ENCODE peak calls at places on chromosome 7, in five cellular contexts. E is NB4, R is breast epithelium, I is stomach, K is AG04449. A is an unnamed sample.

GRCh38 chr7:130272456-130273080 is 5.9 kb downstream of the CPA2 start:
- DNase-seq in E (peak), I (no peak), R (no peak), K (no peak), A (no peak)

GRCh38 chr7:107471292-107472070 is 1.6 kb downstream of the GPR22 start:
- DNase-seq in I (no peak), R (no peak), K (no peak), E (no peak), A (no peak)

GRCh38 chr7:45176886-45177731 is 19.5 kb downstream of the RAMP3 start:
- DNase-seq in R (no peak), I (no peak), K (no peak), E (no peak), A (no peak)

GRCh38 chr7:128017880-128018845 is 13.1 kb downstream of the LRRC4 start:
- DNase-seq in K (no peak), E (no peak), I (peak), R (no peak), A (no peak)

GRCh38 chr7:1103009-1103788 is 15.3 kb downstream of the GPER1 start:
- DNase-seq in R (no peak), I (no peak), E (no peak), K (no peak), A (no peak)

GRCh38 chr7:21923663-21924062 is 22.0 kb downstream of the CDCA7L start:
- DNase-seq in K (no peak), R (no peak), I (no peak), E (no peak), A (no peak)

GRCh38 chr7:128204455-128204854 is 36.6 kb upstream of the LEP start:
- DNase-seq in I (no peak), E (no peak), R (no peak), K (no peak), A (no peak)

GRCh38 chr7:149690688-149691446 is 82.5 kb downstream of the ZNF467 start:
- DNase-seq in I (no peak), E (peak), K (peak), R (peak), A (no peak)

GRCh38 chr7:911791-912480 is 35.6 kb downstream of the GET4 start:
- DNase-seq in R (no peak), K (no peak), E (no peak), I (no peak), A (no peak)

GRCh38 chr7:47371733-47372368 is 210.1 kb downstream of the TNS3 start:
- DNase-seq in K (no peak), E (no peak), R (peak), I (peak), A (no peak)

GRCh38 chr7:131007439-131008330 is 273.7 kb upstream of the KLF14 start:
- DNase-seq in I (peak), E (peak), R (peak), K (no peak), A (no peak)

GRCh38 chr7:132307465-132307864 is 268.8 kb downstream of the PLXNA4 start:
- DNase-seq in K (no peak), I (no peak), E (no peak), R (no peak), A (no peak)

GRCh38 chr7:45648671-45648995 is 74.5 kb downstream of the ADCY1 start:
- DNase-seq in E (no peak), R (no peak), I (no peak), K (no peak), A (no peak)

GRCh38 chr7:64893401-64893800 is 9.7 kb upstream of the ZNF273 start:
- DNase-seq in E (no peak), R (no peak), K (no peak), I (no peak), A (no peak)

GRCh38 chr7:20602306-20602705 is 13.2 kb upstream of the ABCB5 start:
- DNase-seq in R (no peak), E (no peak), I (no peak), K (no peak), A (no peak)

GRCh38 chr7:2438181-2438580 is 34.8 kb downstream of the CHST12 start:
- DNase-seq in E (no peak), K (no peak), R (no peak), I (no peak), A (no peak)

GRCh38 chr7:30459591-30460245 is 18.9 kb downstream of the NOD1 start:
- DNase-seq in E (peak), I (no peak), R (no peak), K (peak), A (no peak)

GRCh38 chr7:153835104-153835503 is 217.1 kb upstream of the DPP6 start:
- DNase-seq in E (peak), K (no peak), R (no peak), I (no peak), A (no peak)

GRCh38 chr7:100547872-100548271 is 8.9 kb downstream of the AGFG2 start:
- DNase-seq in R (no peak), E (no peak), I (no peak), K (no peak), A (no peak)

GRCh38 chr7:44145969-44146897 is 5.1 kb upstream of the MYL7 start:
- DNase-seq in R (no peak), I (peak), E (peak), K (no peak), A (peak)

DNA sequence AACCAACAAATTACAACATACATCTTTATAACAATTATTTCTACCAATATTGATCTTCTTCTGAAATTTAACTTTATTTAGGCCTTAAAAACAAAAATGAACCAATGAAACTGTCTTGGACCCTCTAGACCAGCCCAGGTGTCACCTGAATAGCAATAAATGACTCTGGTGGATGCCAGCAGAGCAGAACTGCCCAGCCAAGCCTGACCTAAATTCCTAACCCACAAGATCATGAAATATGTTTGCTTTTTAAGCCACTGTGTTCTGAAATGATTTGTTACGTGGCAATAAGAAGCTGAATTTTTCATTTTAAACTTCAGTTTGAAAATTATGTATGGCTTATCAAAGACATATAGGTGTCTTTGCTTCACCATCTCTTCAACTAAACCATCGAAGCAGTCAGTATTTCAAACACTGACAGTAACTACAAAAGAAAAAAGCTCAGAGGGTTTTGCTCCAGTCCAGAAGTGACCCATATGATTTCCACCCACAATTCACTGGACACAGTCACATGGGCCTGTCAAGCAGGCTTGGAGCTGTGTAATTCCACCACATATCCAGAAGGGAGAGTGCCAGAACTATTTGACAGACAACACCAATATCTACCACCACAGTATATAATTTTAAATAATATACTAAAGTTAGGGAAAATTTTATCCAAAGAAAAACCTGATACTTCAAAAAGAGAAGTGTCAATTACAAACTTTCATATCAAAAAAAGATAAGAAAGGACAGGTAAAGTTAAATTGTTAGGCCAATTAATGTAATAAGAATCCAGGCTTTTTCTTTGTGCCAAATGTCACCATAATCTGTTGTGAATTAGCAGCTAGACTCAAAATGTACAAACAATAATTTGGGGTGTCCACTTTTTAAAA is 94.5 kb downstream of the KMT2C start:
- DNase-seq in I (peak), R (no peak), E (peak), K (no peak), A (no peak)
- TF ChIP-seq CTCF in I (peak), R (no peak), E (peak), K (peak), A (no peak)

DNA sequence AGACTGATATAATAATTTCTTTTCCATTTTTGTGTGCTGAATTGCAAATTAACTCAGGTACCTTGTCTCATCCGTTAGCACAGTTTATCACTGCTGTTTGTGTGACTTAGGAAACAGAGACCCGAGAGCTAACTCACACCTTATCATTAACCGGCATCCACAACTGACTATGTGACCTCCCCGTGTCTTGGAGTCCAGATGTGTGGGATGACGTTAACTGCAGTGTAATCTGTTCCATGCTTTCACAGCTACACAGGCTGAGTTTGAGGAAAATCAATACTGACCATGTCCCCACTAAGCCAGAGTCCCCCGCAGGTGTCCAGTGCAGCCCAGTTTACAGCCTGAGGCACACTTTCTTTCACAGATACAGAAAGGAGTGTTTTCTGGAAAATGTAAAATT is 154.7 kb downstream of the COBL start:
- DNase-seq in I (no peak), K (no peak), R (no peak), E (no peak), A (no peak)
- TF ChIP-seq CTCF in I (no peak), K (no peak), R (no peak), E (no peak), A (no peak)

GRCh38 chr7:80661729-80662128 is 23.3 kb downstream of the CD36 start:
- DNase-seq in R (no peak), K (no peak), I (no peak), E (peak), A (no peak)

GRCh38 chr7:80665526-80665925 is 27.1 kb downstream of the CD36 start:
- DNase-seq in E (no peak), R (no peak), I (no peak), K (no peak), A (no peak)

GRCh38 chr7:80662252-80662651 is 23.8 kb downstream of the CD36 start:
- DNase-seq in K (no peak), I (no peak), E (no peak), R (no peak), A (no peak)

GRCh38 chr7:80659120-80660055 is 20.9 kb downstream of the CD36 start:
- DNase-seq in R (no peak), K (no peak), I (no peak), E (peak), A (no peak)

DNA sequence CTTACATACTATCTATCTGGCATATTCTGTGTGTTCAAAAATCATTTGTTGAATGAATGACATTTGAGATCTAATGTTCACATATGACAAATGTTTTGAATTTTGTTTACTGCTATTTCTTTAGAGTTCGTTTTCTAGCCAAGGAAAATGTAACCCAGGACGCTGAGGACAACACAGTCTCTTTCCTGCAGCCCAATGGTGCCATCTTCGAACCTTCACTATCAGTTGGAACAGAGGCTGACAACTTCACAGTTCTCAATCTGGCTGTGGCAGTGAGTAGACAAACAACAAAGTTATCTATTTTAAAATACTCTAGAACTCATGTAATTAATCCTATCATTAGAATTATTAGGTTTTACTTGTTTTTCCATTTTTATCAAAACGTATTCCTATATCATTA is 22.5 kb downstream of the CD36 start:
- DNase-seq in E (no peak), R (no peak), K (no peak), I (no peak), A (no peak)
- TF ChIP-seq CTCF in E (no peak), R (no peak), K (no peak), I (no peak), A (no peak)

GRCh38 chr7:125358551-125359167 is 429.0 kb upstream of the POT1 start:
- DNase-seq in E (no peak), I (no peak), K (no peak), R (no peak), A (no peak)

DNA sequence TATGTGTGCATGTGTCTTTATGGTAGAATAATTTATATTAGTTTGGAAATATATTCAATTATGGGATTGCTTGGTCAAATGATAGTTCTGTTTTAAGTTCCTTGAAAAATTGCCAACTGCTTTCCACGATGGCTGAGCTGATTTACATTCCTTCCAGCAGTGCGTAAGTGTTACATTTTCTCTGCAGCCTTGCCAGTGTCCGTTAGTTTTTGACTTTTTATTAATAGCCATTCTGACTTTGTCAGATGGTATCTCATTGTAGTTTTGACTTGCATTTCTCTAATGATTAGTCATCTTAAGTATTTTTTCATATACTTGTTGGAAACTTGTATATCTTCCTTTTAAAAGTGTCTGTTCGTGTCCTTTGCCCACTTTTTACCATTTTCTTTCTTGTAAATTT is 434.2 kb upstream of the POT1 start:
- DNase-seq in R (no peak), E (no peak), K (no peak), I (no peak), A (no peak)
- TF ChIP-seq CTCF in R (no peak), E (no peak), K (no peak), I (no peak), A (no peak)

GRCh38 chr7:122290476-122290875 is 14.1 kb downstream of the FEZF1 start:
- DNase-seq in K (no peak), R (no peak), I (no peak), E (no peak), A (no peak)
- TF ChIP-seq CTCF in K (no peak), R (no peak), I (no peak), E (no peak), A (no peak)

DNA sequence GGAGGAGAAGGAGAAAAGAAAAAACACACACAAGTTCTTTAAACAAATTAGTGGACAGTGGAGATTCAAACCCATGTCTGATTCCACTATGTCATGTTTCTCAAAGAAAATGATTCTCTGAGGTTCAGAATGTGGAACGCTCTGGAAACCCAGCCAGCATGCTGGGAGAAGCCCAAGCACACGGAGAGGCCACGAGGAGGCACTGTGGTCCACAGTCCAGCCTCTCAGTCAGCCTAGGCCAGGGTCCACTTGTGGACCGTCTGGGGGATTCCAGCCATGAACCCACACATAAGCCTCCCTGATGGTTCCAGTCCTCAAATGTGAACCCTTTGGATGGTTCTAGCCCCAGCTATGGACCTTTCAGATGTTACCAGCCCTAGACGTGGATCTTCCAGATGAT is 73.4 kb downstream of the CAV1 start:
- DNase-seq in E (peak), R (no peak), K (no peak), I (no peak), A (no peak)
- TF ChIP-seq CTCF in E (peak), R (no peak), K (peak), I (no peak), A (no peak)

GRCh38 chr7:74584160-74584954 is 73.2 kb upstream of the GTF2I start:
- DNase-seq in K (no peak), E (peak), I (no peak), R (no peak), A (no peak)
- TF ChIP-seq CTCF in K (no peak), E (no peak), I (no peak), R (no peak), A (no peak)

GRCh38 chr7:98509836-98510235 is 107.2 kb upstream of the NPTX2 start:
- DNase-seq in E (peak), I (no peak), R (no peak), K (no peak), A (no peak)
- TF ChIP-seq CTCF in E (no peak), I (no peak), R (no peak), K (no peak), A (no peak)

GRCh38 chr7:106178593-106179134 is 66.6 kb upstream of the SYPL1 start:
- DNase-seq in I (peak), R (no peak), E (peak), K (no peak), A (no peak)
- TF ChIP-seq CTCF in I (no peak), R (no peak), E (peak), K (peak), A (no peak)